ENCODE peak calls at places on chromosomes 7 and 10, in four cellular contexts. One of them, this sample, is unnamed.

GRCh38 chr7:133301444-133301843 is 48.6 kb downstream of the EXOC4 start:
- DNase-seq in K562: no peak
- DNase-seq in HepG2: no peak
- DNase-seq in GM12878: no peak
- DNase-seq in this sample: no peak

GRCh38 chr7:22093003-22093402 is 147.3 kb upstream of the CDCA7L start:
- DNase-seq in K562: no peak
- DNase-seq in HepG2: no peak
- DNase-seq in GM12878: no peak
- DNase-seq in this sample: no peak

GRCh38 chr10:130463104-130463875 is 327.1 kb downstream of the GLRX3 start:
- DNase-seq in K562: no peak
- DNase-seq in HepG2: no peak
- DNase-seq in GM12878: no peak
- DNase-seq in this sample: no peak

GRCh38 chr7:93873998-93874574 is 16.5 kb downstream of the TFPI2 start:
- DNase-seq in K562: no peak
- DNase-seq in HepG2: no peak
- DNase-seq in GM12878: no peak
- DNase-seq in this sample: no peak

GRCh38 chr7:73350311-73351068 is 22.5 kb downstream of the FKBP6 start:
- DNase-seq in K562: no peak
- DNase-seq in HepG2: no peak
- DNase-seq in GM12878: no peak
- DNase-seq in this sample: no peak

GRCh38 chr7:50368366-50368765 is 63.9 kb downstream of the IKZF1 start:
- DNase-seq in K562: no peak
- DNase-seq in HepG2: no peak
- DNase-seq in GM12878: no peak
- DNase-seq in this sample: no peak

GRCh38 chr7:132760241-132760616 is 184.0 kb upstream of the PLXNA4 start:
- DNase-seq in K562: no peak
- DNase-seq in HepG2: no peak
- DNase-seq in GM12878: no peak
- DNase-seq in this sample: no peak

GRCh38 chr7:151046603-151047573 is 1.4 kb upstream of the ASIC3 start:
- DNase-seq in K562: peak; percentile 14
- DNase-seq in HepG2: no peak
- DNase-seq in GM12878: no peak
- DNase-seq in this sample: no peak

GRCh38 chr10:116686632-116687031 is 55.7 kb downstream of the HSPA12A start:
- DNase-seq in K562: no peak
- DNase-seq in HepG2: no peak
- DNase-seq in GM12878: no peak
- DNase-seq in this sample: no peak

GRCh38 chr10:132596742-132597279 is 59.2 kb downstream of the INPP5A start:
- DNase-seq in K562: no peak
- DNase-seq in HepG2: no peak
- DNase-seq in GM12878: no peak
- DNase-seq in this sample: no peak

GRCh38 chr10:132593900-132594876 is 56.6 kb downstream of the INPP5A start:
- DNase-seq in K562: no peak
- DNase-seq in HepG2: no peak
- DNase-seq in GM12878: peak; percentile 54
- DNase-seq in this sample: no peak

GRCh38 chr10:132595021-132595420 is 57.4 kb downstream of the INPP5A start:
- DNase-seq in K562: no peak
- DNase-seq in HepG2: no peak
- DNase-seq in GM12878: no peak
- DNase-seq in this sample: no peak

GRCh38 chr10:132597654-132598053 is 60.1 kb downstream of the INPP5A start:
- DNase-seq in K562: no peak
- DNase-seq in HepG2: no peak
- DNase-seq in GM12878: no peak
- DNase-seq in this sample: no peak

DNA sequence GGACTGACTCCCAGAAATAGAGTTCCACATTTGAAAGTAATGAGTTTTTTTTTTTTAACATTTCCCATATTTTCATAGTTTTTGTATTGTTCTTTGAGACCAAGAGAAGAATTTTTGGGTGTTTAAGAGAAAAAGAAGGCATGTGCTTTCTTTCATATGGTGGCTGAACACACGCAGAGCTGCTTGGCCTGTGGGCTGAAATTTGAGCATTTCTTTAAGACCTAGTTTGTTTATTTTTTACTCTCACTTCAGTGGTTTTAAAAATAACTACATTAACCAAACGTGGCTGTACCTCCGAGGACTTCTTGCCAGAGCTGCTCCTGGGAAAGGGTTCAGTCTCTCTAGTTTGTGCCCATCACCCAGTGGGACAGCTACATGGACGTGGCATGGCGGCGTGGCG is 58.3 kb downstream of the INPP5A start:
- DNase-seq in K562: no peak
- DNase-seq in HepG2: no peak
- DNase-seq in GM12878: no peak
- DNase-seq in this sample: no peak
- TF ChIP-seq BHLHE40 in K562: no peak
- TF ChIP-seq BHLHE40 in HepG2: no peak
- TF ChIP-seq BHLHE40 in GM12878: no peak
- TF ChIP-seq BHLHE40 in this sample: no peak

GRCh38 chr7:97847791-97848190 is 24.4 kb downstream of the ASNS start:
- DNase-seq in K562: no peak
- DNase-seq in HepG2: no peak
- DNase-seq in GM12878: no peak
- DNase-seq in this sample: no peak
- TF ChIP-seq TARDBP in K562: no peak
- TF ChIP-seq TARDBP in HepG2: no peak
- TF ChIP-seq TARDBP in GM12878: no peak
- TF ChIP-seq TARDBP in this sample: no peak

GRCh38 chr7:138864667-138865066 is 66.7 kb upstream of the ATP6V0A4 start:
- DNase-seq in K562: no peak
- DNase-seq in HepG2: no peak
- DNase-seq in GM12878: no peak
- DNase-seq in this sample: no peak
- TF ChIP-seq BHLHE40 in K562: no peak
- TF ChIP-seq BHLHE40 in HepG2: no peak
- TF ChIP-seq BHLHE40 in GM12878: no peak
- TF ChIP-seq BHLHE40 in this sample: no peak

GRCh38 chr10:78861456-78862327 is 207.1 kb upstream of the ZMIZ1 start:
- DNase-seq in K562: no peak
- DNase-seq in HepG2: no peak
- DNase-seq in GM12878: no peak
- DNase-seq in this sample: no peak
- TF ChIP-seq TARDBP in K562: no peak
- TF ChIP-seq TARDBP in HepG2: no peak
- TF ChIP-seq TARDBP in GM12878: no peak
- TF ChIP-seq TARDBP in this sample: no peak

DNA sequence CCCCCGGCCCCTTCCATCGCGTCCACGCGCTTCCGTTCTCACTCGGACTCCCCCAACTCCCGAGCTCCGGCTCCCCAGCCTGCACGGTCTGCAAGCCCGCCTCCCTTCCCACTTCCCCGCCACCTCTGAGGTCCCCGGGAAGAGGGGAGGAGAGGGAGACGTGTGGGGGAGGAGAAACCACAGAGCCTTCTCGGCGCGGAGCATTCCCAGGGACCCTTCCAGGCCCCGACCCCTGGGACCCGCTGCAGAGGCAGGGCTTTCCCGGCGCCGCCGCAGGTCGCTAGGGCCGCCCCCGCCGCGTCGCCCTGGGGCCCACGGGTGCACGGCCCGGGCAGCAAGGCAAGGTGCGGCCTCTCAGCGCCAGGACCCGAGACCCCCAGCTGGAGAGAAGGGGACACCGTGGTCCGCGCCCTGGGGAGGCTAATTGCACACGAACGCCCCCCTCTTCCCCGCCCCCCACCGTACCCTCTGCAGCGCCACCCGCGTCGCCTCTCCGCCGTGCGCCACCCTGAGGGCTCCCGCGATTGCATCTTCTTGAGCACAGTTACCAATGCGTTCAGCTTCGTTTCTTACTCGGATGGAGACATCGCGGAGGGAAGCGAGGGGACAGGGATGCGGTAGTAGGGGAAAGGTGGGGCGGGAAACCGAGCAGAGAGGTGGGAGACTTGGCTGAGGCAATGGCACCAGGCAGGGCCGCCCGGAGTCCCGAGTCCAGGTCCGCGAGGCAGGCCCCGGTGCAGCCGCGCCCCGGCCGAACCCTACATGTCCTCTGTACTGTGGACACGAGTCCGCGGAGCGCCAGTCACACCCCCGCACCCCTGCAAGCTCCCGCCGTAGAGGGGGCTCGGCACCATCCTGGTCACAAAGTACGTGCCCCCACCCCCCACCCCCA is 29.0 kb downstream of the SKIDA1 start:
- DNase-seq in K562: peak; percentile 63
- DNase-seq in HepG2: peak; percentile 54
- DNase-seq in GM12878: no peak
- DNase-seq in this sample: peak; percentile 55
- TF ChIP-seq BHLHE40 in K562: no peak
- TF ChIP-seq BHLHE40 in HepG2: no peak
- TF ChIP-seq BHLHE40 in GM12878: peak; percentile 18
- TF ChIP-seq BHLHE40 in this sample: no peak